ENCODE peak calls at places on chromosomes 4 and X, in seven cellular contexts. One of them, this sample, is unnamed.

GRCh38 chr4:5012477-5012876 is 6.8 kb downstream of the CYTL1 start:
- DNase-seq in ovary: no peak
- DNase-seq in HCT116: no peak
- DNase-seq in H1: no peak
- DNase-seq in lower lobe of right lung: no peak
- DNase-seq in SJSA1: no peak
- DNase-seq in fibroblast of lung: no peak
- DNase-seq in this sample: no peak

GRCh38 chr4:33850503-33850902 is 2393.8 kb downstream of the ARAP2 start:
- DNase-seq in HCT116: no peak
- DNase-seq in SJSA1: no peak
- DNase-seq in fibroblast of lung: peak; percentile 65
- DNase-seq in lower lobe of right lung: no peak
- DNase-seq in ovary: no peak
- DNase-seq in H1: no peak
- DNase-seq in this sample: no peak

GRCh38 chrX:115639481-115639880 is 78.5 kb downstream of the PLS3 start:
- DNase-seq in SJSA1: no peak
- DNase-seq in fibroblast of lung: peak; percentile 42
- DNase-seq in lower lobe of right lung: no peak
- DNase-seq in HCT116: no peak
- DNase-seq in ovary: no peak
- DNase-seq in H1: no peak
- DNase-seq in this sample: no peak

GRCh38 chrX:30283456-30284200 is 25.6 kb downstream of the NR0B1 start:
- DNase-seq in ovary: no peak
- DNase-seq in H1: no peak
- DNase-seq in fibroblast of lung: peak; percentile 91
- DNase-seq in lower lobe of right lung: no peak
- DNase-seq in HCT116: peak; percentile 75
- DNase-seq in SJSA1: peak; percentile 55
- DNase-seq in this sample: peak; percentile 53

GRCh38 chrX:139020793-139021192 is 309.3 kb upstream of the FGF13 start:
- DNase-seq in H1: no peak
- DNase-seq in fibroblast of lung: no peak
- DNase-seq in lower lobe of right lung: no peak
- DNase-seq in ovary: no peak
- DNase-seq in HCT116: no peak
- DNase-seq in SJSA1: no peak
- DNase-seq in this sample: no peak

GRCh38 chr4:26343041-26343403 is 22.2 kb downstream of the RBPJ start:
- DNase-seq in fibroblast of lung: peak; percentile 69
- DNase-seq in SJSA1: no peak
- DNase-seq in HCT116: no peak
- DNase-seq in H1: no peak
- DNase-seq in lower lobe of right lung: no peak
- DNase-seq in ovary: no peak
- DNase-seq in this sample: no peak

GRCh38 chr4:41303372-41304118 is 46.8 kb downstream of the UCHL1 start:
- DNase-seq in lower lobe of right lung: no peak
- DNase-seq in H1: no peak
- DNase-seq in HCT116: no peak
- DNase-seq in SJSA1: no peak
- DNase-seq in ovary: no peak
- DNase-seq in fibroblast of lung: no peak
- DNase-seq in this sample: no peak

GRCh38 chrX:43702660-43703059 is 46.6 kb downstream of the MAOA start:
- DNase-seq in SJSA1: no peak
- DNase-seq in HCT116: no peak
- DNase-seq in fibroblast of lung: peak; percentile 2
- DNase-seq in H1: no peak
- DNase-seq in lower lobe of right lung: no peak
- DNase-seq in ovary: no peak
- DNase-seq in this sample: no peak

GRCh38 chr4:2929469-2929868 is 33.7 kb downstream of the NOP14 start:
- DNase-seq in fibroblast of lung: no peak
- DNase-seq in lower lobe of right lung: peak; percentile 47
- DNase-seq in ovary: peak; percentile 42
- DNase-seq in SJSA1: no peak
- DNase-seq in HCT116: no peak
- DNase-seq in H1: no peak
- DNase-seq in this sample: no peak

DNA sequence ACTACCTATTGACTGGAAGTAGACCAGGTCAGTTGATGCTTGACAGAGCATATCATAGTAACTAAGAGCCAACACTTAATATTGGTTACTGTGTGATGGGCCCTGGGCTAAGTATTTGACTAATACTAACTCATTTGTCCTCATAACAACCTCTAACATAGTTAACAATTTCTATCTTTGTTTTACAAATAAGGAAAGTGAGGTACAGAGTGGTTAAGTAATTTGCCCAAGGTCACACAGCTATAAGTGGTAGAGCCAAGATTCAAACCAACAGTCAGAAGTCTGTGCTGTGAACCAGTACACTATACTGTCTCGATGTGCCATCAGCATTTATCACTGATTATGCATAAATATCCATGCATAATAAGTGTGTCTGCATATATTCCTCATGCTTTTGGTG is 27.1 kb upstream of the NUP54 start:
- DNase-seq in fibroblast of lung: no peak
- DNase-seq in lower lobe of right lung: no peak
- DNase-seq in HCT116: no peak
- DNase-seq in SJSA1: no peak
- DNase-seq in ovary: no peak
- DNase-seq in H1: no peak
- DNase-seq in this sample: no peak
- H3K36me3 ChIP-seq in fibroblast of lung: peaks cover 4% of the 10 kb centered on the region
- H3K36me3 ChIP-seq in lower lobe of right lung: peaks cover 99% of the 10 kb centered on the region
- H3K36me3 ChIP-seq in HCT116: peaks cover 9% of the 10 kb centered on the region
- H3K36me3 ChIP-seq in SJSA1: peaks cover 42% of the 10 kb centered on the region
- H3K36me3 ChIP-seq in ovary: no peaks in the 10 kb centered on the region
- H3K36me3 ChIP-seq in H1: peaks cover 5% of the 10 kb centered on the region
- H3K36me3 ChIP-seq in this sample: peaks cover 6% of the 10 kb centered on the region

DNA sequence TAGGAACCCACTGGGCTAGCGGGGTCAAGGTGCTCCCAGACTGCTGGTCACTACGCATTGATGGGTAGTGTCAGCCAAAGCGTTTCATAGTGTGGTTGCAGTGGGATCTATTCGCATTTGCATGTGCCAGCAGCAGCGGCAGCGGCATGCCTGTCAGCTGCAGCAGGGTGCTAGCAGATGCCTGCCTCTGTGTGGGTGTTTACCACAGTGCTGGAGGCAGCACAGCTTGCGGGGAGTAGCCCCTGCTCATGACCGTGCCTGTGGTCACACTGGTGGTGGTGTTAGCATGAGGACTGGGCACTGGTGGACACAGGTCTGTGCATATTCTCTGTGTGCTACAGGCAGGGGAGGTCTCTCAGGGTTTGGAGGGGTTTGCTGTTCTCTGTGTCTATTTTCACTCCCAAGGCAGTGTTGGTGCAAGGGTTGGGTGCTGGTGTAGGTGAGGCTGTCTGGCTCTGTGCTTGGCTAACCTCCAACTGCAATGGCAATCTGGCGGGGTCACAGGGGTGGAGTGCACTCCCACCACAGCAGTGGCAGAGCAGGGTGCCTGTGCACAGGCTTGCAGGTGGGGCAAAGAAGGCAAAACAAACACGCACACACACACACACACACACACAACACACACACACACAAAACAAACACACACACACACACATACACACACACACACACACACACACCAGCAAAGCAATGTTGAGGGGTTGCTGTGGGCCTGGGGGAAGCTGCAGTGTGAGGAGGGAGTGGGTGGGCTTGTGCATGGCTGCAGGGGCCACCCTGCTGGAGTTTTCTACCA is 184.4 kb downstream of the GLUD2 start:
- DNase-seq in SJSA1: no peak
- DNase-seq in lower lobe of right lung: no peak
- DNase-seq in ovary: no peak
- DNase-seq in fibroblast of lung: no peak
- DNase-seq in HCT116: no peak
- DNase-seq in H1: no peak
- DNase-seq in this sample: no peak
- H3K27me3 ChIP-seq in SJSA1: no peaks in the 10 kb centered on the region
- H3K27me3 ChIP-seq in lower lobe of right lung: no peaks in the 10 kb centered on the region
- H3K27me3 ChIP-seq in ovary: no peaks in the 10 kb centered on the region
- H3K27me3 ChIP-seq in fibroblast of lung: no peaks in the 10 kb centered on the region
- H3K27me3 ChIP-seq in HCT116: no peaks in the 10 kb centered on the region
- H3K27me3 ChIP-seq in H1: no peaks in the 10 kb centered on the region
- H3K27me3 ChIP-seq in this sample: no peaks in the 10 kb centered on the region

DNA sequence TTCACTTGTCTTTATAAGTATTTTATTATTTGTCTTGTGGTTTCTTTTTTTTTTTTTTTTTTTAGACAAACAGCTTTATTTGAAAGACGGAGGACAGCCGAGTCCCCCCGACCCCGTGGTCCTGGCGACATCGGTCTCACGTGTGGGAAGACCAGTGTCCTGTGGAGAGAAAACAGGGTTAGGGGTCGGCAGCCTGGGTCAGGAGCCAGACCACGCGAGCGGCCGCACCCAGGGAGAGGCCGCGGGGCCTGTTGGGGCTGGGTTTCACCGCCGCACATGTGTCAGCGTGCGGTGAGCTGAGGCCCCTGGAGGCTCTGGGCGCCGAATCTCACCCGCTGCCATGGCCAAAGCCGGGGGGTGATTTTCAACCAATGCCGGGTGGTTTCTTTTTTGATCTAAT is 17.8 kb upstream of the RAB33B start:
- DNase-seq in fibroblast of lung: no peak
- DNase-seq in HCT116: no peak
- DNase-seq in H1: no peak
- DNase-seq in ovary: peak; percentile 37
- DNase-seq in SJSA1: no peak
- DNase-seq in lower lobe of right lung: no peak
- DNase-seq in this sample: no peak
- H3K9me3 ChIP-seq in fibroblast of lung: no peaks in the 10 kb centered on the region
- H3K9me3 ChIP-seq in HCT116: no peaks in the 10 kb centered on the region
- H3K9me3 ChIP-seq in H1: no peaks in the 10 kb centered on the region
- H3K9me3 ChIP-seq in ovary: no peaks in the 10 kb centered on the region
- H3K9me3 ChIP-seq in SJSA1: no peaks in the 10 kb centered on the region
- H3K9me3 ChIP-seq in lower lobe of right lung: no peaks in the 10 kb centered on the region
- H3K9me3 ChIP-seq in this sample: peaks cover 3% of the 10 kb centered on the region

DNA sequence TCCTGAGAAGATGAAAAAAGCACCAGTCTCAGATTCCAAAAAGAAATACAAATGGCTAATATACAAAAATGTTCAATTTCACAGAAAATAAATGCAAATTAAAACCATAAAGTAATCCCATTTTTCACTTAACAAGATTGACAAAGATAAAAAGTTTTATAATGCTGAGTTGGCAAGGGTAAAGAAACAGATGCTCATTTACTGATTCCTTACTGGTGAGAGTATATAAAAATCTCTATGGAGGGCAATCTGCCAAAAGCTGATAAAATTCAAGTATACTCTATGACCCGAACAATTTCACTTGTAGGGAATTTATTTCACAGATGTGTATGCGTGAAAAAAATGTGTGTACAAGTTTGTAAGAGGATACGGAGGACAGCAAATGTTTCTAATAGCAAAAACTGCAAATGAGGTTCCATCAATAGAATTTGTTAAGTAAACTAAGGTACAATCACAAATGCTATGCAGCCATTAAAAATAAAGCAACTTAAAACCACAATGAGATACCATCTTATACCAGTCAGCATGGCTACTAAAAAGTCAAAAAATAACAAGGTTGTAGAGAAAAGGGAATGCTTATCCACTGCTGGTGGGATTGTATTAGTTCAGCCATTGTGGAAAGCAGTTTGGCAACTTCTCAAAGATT is 23.5 kb downstream of the DHX15 start:
- DNase-seq in H1: no peak
- DNase-seq in HCT116: no peak
- DNase-seq in SJSA1: no peak
- DNase-seq in lower lobe of right lung: no peak
- DNase-seq in ovary: no peak
- DNase-seq in fibroblast of lung: peak; percentile 68
- DNase-seq in this sample: no peak
- H3K36me3 ChIP-seq in H1: peaks cover 46% of the 10 kb centered on the region
- H3K36me3 ChIP-seq in HCT116: peaks cover 17% of the 10 kb centered on the region
- H3K36me3 ChIP-seq in SJSA1: peaks cover 16% of the 10 kb centered on the region
- H3K36me3 ChIP-seq in lower lobe of right lung: peaks cover 20% of the 10 kb centered on the region
- H3K36me3 ChIP-seq in ovary: no peaks in the 10 kb centered on the region
- H3K36me3 ChIP-seq in fibroblast of lung: no peaks in the 10 kb centered on the region
- H3K36me3 ChIP-seq in this sample: peaks cover 44% of the 10 kb centered on the region

GRCh38 chr4:1401409-1402020 is 4.7 kb downstream of the NKX1-1 start:
- DNase-seq in lower lobe of right lung: peak; percentile 29
- DNase-seq in fibroblast of lung: no peak
- DNase-seq in HCT116: no peak
- DNase-seq in ovary: no peak
- DNase-seq in SJSA1: peak; percentile 17
- DNase-seq in H1: no peak
- DNase-seq in this sample: no peak

GRCh38 chr4:1403177-1403583 is 3.1 kb downstream of the NKX1-1 start:
- DNase-seq in HCT116: no peak
- DNase-seq in H1: no peak
- DNase-seq in ovary: no peak
- DNase-seq in lower lobe of right lung: peak; percentile 39
- DNase-seq in fibroblast of lung: no peak
- DNase-seq in SJSA1: peak; percentile 22
- DNase-seq in this sample: no peak

GRCh38 chr4:1400861-1401408 is 5.3 kb downstream of the NKX1-1 start:
- DNase-seq in ovary: peak; percentile 13
- DNase-seq in HCT116: no peak
- DNase-seq in SJSA1: no peak
- DNase-seq in H1: no peak
- DNase-seq in lower lobe of right lung: peak; percentile 18
- DNase-seq in fibroblast of lung: no peak
- DNase-seq in this sample: no peak

GRCh38 chr4:1402516-1403101 is 3.6 kb downstream of the NKX1-1 start:
- DNase-seq in lower lobe of right lung: peak; percentile 34
- DNase-seq in H1: no peak
- DNase-seq in SJSA1: no peak
- DNase-seq in ovary: no peak
- DNase-seq in HCT116: no peak
- DNase-seq in fibroblast of lung: no peak
- DNase-seq in this sample: no peak

GRCh38 chr4:1402021-1402515 is 4.2 kb downstream of the NKX1-1 start:
- DNase-seq in H1: no peak
- DNase-seq in ovary: no peak
- DNase-seq in fibroblast of lung: no peak
- DNase-seq in SJSA1: peak; percentile 23
- DNase-seq in lower lobe of right lung: no peak
- DNase-seq in HCT116: no peak
- DNase-seq in this sample: no peak
- H3K27me3 ChIP-seq in H1: peaks cover 67% of the 10 kb centered on the region
- H3K27me3 ChIP-seq in ovary: peaks cover 11% of the 10 kb centered on the region
- H3K27me3 ChIP-seq in fibroblast of lung: peaks cover 49% of the 10 kb centered on the region
- H3K27me3 ChIP-seq in SJSA1: peaks cover 27% of the 10 kb centered on the region
- H3K27me3 ChIP-seq in lower lobe of right lung: peaks cover 72% of the 10 kb centered on the region
- H3K27me3 ChIP-seq in HCT116: no peaks in the 10 kb centered on the region
- H3K27me3 ChIP-seq in this sample: peaks cover 27% of the 10 kb centered on the region

GRCh38 chr4:7582313-7583096 is 147.8 kb upstream of the PSAPL1 start:
- DNase-seq in fibroblast of lung: no peak
- DNase-seq in ovary: no peak
- DNase-seq in SJSA1: no peak
- DNase-seq in lower lobe of right lung: no peak
- DNase-seq in H1: no peak
- DNase-seq in HCT116: no peak
- DNase-seq in this sample: no peak
- H3K9me3 ChIP-seq in fibroblast of lung: no peaks in the 10 kb centered on the region
- H3K9me3 ChIP-seq in ovary: no peaks in the 10 kb centered on the region
- H3K9me3 ChIP-seq in SJSA1: peaks cover 5% of the 10 kb centered on the region
- H3K9me3 ChIP-seq in lower lobe of right lung: peaks cover 27% of the 10 kb centered on the region
- H3K9me3 ChIP-seq in H1: peaks cover 25% of the 10 kb centered on the region
- H3K9me3 ChIP-seq in HCT116: peaks cover 8% of the 10 kb centered on the region
- H3K9me3 ChIP-seq in this sample: peaks cover 2% of the 10 kb centered on the region

This sample was measured in MG63.